ENCODE peak calls at places on chromosome 1, in six cellular contexts. D is brain pericyte, B is lower leg skin, Z is NCI-H1694 treated with DMSO at 0.1 percent for 48 hours, T is A549, X is tibial artery. I is an unnamed sample.
A peak's percentile ranks its signal among the peaks of the same experiment; 100 is the strongest.

GRCh38 chr1:16162163-16162822 is 6.4 kb upstream of the EPHA2 start:
- DNase-seq in B (no peak), D (no peak), T (no peak), Z (no peak), X (no peak), I (no peak)

GRCh38 chr1:92486251-92487077 is at the start of gene GFI1:
- DNase-seq in B (no peak), X (no peak), D (no peak), Z (no peak), T (no peak), I (no peak)

GRCh38 chr1:179589524-179589923 is 2.1 kb upstream of the TDRD5 start:
- DNase-seq in X (no peak), D (no peak), B (no peak), Z (no peak), T (no peak), I (no peak)

GRCh38 chr1:21064057-21064456 is 112.6 kb downstream of the EIF4G3 start:
- DNase-seq in T (no peak), Z (no peak), D (no peak), X (no peak), B (no peak), I (no peak)

GRCh38 chr1:22880174-22880601 is 92.5 kb downstream of the LACTBL1 start:
- DNase-seq in T (no peak), Z (no peak), D (no peak), B (no peak), X (no peak), I (no peak)

GRCh38 chr1:58968360-58968952 is 184.6 kb upstream of the JUN start:
- DNase-seq in Z (no peak), D (no peak), X (peak; percentile 89), T (no peak), B (peak; percentile 81), I (no peak)

GRCh38 chr1:94801919-94802546 is 18.1 kb upstream of the SLC44A3 start:
- DNase-seq in B (peak; percentile 31), Z (peak; percentile 91), X (peak; percentile 29), T (peak; percentile 66), D (peak; percentile 55), I (peak; percentile 68)

GRCh38 chr1:17825273-17826164 is 70.4 kb downstream of the ACTL8 start:
- DNase-seq in T (no peak), B (no peak), X (no peak), D (no peak), Z (no peak), I (no peak)

GRCh38 chr1:119475866-119476439 is 31.1 kb upstream of the HSD3B1 start:
- DNase-seq in T (peak; percentile 53), X (peak; percentile 25), B (peak; percentile 39), Z (no peak), D (no peak), I (peak; percentile 33)

GRCh38 chr1:229191066-229191674 is 79.7 kb upstream of the RAB4A start:
- DNase-seq in T (peak; percentile 10), B (no peak), X (no peak), Z (no peak), D (no peak), I (no peak)

GRCh38 chr1:903721-904270 is 19.9 kb upstream of the SAMD11 start:
- DNase-seq in D (no peak), X (no peak), Z (no peak), T (no peak), B (no peak), I (no peak)

GRCh38 chr1:238912148-238912547 is 474.2 kb upstream of the CHRM3 start:
- DNase-seq in T (no peak), X (no peak), B (no peak), Z (no peak), D (no peak), I (no peak)

GRCh38 chr1:79887059-79887458 is 880.5 kb upstream of the ADGRL4 start:
- DNase-seq in D (no peak), T (no peak), B (no peak), X (no peak), Z (no peak), I (no peak)

GRCh38 chr1:53511933-53512806 is 53.0 kb downstream of the DMRTB1 start:
- DNase-seq in X (peak; percentile 45), D (peak; percentile 89), Z (no peak), B (no peak), T (no peak), I (no peak)

GRCh38 chr1:10659646-10660540 is 136.6 kb downstream of the CASZ1 start:
- DNase-seq in Z (no peak), T (no peak), X (no peak), D (no peak), B (no peak), I (no peak)

I was measured in HCT116.